ENCODE peak calls at places on chromosomes 2 and 18, in nine cellular contexts. V is esophagus muscularis mucosa; K is RWPE2; X is effector memory CD4-positive, alpha-beta T cell; W is endothelial cell of umbilical vein; N is stomach; P is GM23338; I is heart left ventricle; L is psoas muscle. R is an unnamed sample. For H3K36me3 and H3K4me1, the result is how much of the 10 kb centered on the place peaks cover.

GRCh38 chr2:232839680-232840079 is 30.4 kb upstream of the SNORC start:
- DNase-seq in K (no peak), N (peak), L (peak), V (no peak), W (peak), I (peak), P (no peak), X (no peak), R (no peak)

GRCh38 chr2:226835420-226835795 is 446 bp upstream of the RHBDD1 start:
- DNase-seq in W (no peak), I (no peak), L (no peak), P (peak), N (no peak), X (no peak), K (no peak), V (no peak), R (no peak)

GRCh38 chr2:186254759-186255158 is 231.3 kb upstream of the ZC3H15 start:
- DNase-seq in K (no peak), P (no peak), V (no peak), I (no peak), N (peak), W (no peak), L (no peak), X (no peak), R (no peak)

GRCh38 chr2:11753886-11754704 is 7.7 kb downstream of the LPIN1 start:
- DNase-seq in I (no peak), V (no peak), W (peak), N (peak), K (no peak), P (no peak), L (no peak), X (peak), R (peak)

GRCh38 chr2:88113069-88113468 is 14.8 kb downstream of the FABP1 start:
- DNase-seq in K (no peak), P (no peak), X (no peak), I (no peak), L (no peak), W (no peak), V (no peak), N (no peak), R (no peak)

GRCh38 chr2:238108423-238109201 is 8.5 kb downstream of the ESPNL start:
- DNase-seq in V (no peak), X (no peak), L (peak), I (no peak), K (peak), W (no peak), N (no peak), P (peak), R (no peak)

GRCh38 chr2:190626656-190627055 is 22.2 kb upstream of the NAB1 start:
- DNase-seq in K (no peak), P (no peak), X (no peak), W (no peak), N (no peak), V (no peak), I (no peak), L (no peak), R (no peak)

GRCh38 chr2:62627667-62628066 is 77.8 kb upstream of the EHBP1 start:
- DNase-seq in W (no peak), K (no peak), P (peak), N (no peak), X (no peak), L (no peak), I (no peak), V (no peak), R (no peak)

GRCh38 chr2:203527719-203528118 is 7.4 kb downstream of the RAPH1 start:
- DNase-seq in K (no peak), W (no peak), N (no peak), I (no peak), P (no peak), L (no peak), X (no peak), V (no peak), R (no peak)

GRCh38 chr2:98892871-98893270 is 43.2 kb downstream of the CRACDL start:
- DNase-seq in V (no peak), X (no peak), L (no peak), K (no peak), P (no peak), N (no peak), W (no peak), I (no peak), R (no peak)

GRCh38 chr2:144165599-144166250 is 354.2 kb downstream of the ZEB2 start:
- DNase-seq in X (no peak), P (no peak), I (no peak), K (no peak), N (no peak), L (no peak), V (no peak), W (no peak), R (no peak)

GRCh38 chr2:227228061-227228667 is 63.7 kb downstream of the COL4A3 start:
- DNase-seq in W (no peak), I (peak), X (no peak), P (no peak), L (peak), N (peak), V (no peak), K (no peak), R (no peak)

GRCh38 chr2:24169031-24169430 is 5.8 kb upstream of the FAM228A start:
- DNase-seq in N (no peak), V (no peak), K (no peak), W (no peak), L (no peak), X (no peak), I (no peak), P (no peak), R (no peak)

GRCh38 chr18:28459587-28459986 is 282.7 kb upstream of the CDH2 start:
- DNase-seq in X (no peak), I (no peak), V (no peak), N (no peak), P (no peak), W (no peak), K (no peak), L (no peak), R (no peak)

GRCh38 chr2:225399509-225399908 is at the start of gene NYAP2:
- DNase-seq in V (no peak), I (no peak), X (no peak), N (no peak), L (no peak), W (no peak), K (no peak), P (no peak), R (no peak)

GRCh38 chr2:96923810-96924774 is 54.2 kb upstream of the SEMA4C start:
- DNase-seq in W (no peak), K (no peak), V (no peak), L (peak), I (no peak), P (no peak), N (no peak), X (no peak), R (peak)

GRCh38 chr2:134706587-134707329 is 12.0 kb downstream of the TMEM163 start:
- DNase-seq in X (no peak), L (no peak), K (no peak), V (peak), N (no peak), P (peak), W (peak), I (no peak), R (peak)

GRCh38 chr18:26088482-26088881 is 1.9 kb downstream of the SS18 start:
- DNase-seq in V (no peak), W (peak), K (no peak), P (no peak), N (no peak), I (no peak), X (no peak), L (no peak), R (no peak)

GRCh38 chr18:51346404-51346803 is 148.9 kb upstream of the MEX3C start:
- DNase-seq in K (no peak), W (no peak), N (no peak), V (no peak), L (no peak), X (no peak), P (no peak), I (no peak), R (no peak)

GRCh38 chr2:2645162-2645855 is 314.2 kb upstream of the MYT1L start:
- DNase-seq in I (no peak), K (no peak), P (no peak), X (no peak), W (no peak), L (no peak), N (no peak), V (no peak), R (no peak)

GRCh38 chr2:176172007-176172747 is 15.1 kb downstream of the HOXD3 start:
- DNase-seq in L (no peak), I (no peak), N (no peak), V (no peak), P (peak), W (no peak), X (no peak), K (no peak), R (no peak)

GRCh38 chr2:236894791-236895190 is 190.9 kb upstream of the COPS8 start:
- DNase-seq in L (no peak), X (no peak), W (no peak), P (no peak), V (no peak), N (no peak), K (no peak), I (no peak), R (no peak)

GRCh38 chr2:63767307-63767706 is 74.4 kb upstream of the UGP2 start:
- DNase-seq in V (no peak), I (no peak), L (no peak), P (no peak), N (no peak), X (no peak), W (no peak), K (no peak), R (no peak)

GRCh38 chr18:50659091-50660003 is 99.5 kb downstream of the MAPK4 start:
- DNase-seq in K (no peak), V (no peak), P (no peak), X (no peak), I (no peak), L (no peak), W (no peak), N (no peak), R (no peak)

GRCh38 chr2:224122542-224122941 is 83.5 kb upstream of the SERPINE2 start:
- DNase-seq in K (no peak), I (no peak), X (no peak), N (no peak), L (no peak), V (no peak), W (peak), P (no peak), R (no peak)

GRCh38 chr2:159155315-159155714 is 131.2 kb downstream of the WDSUB1 start:
- DNase-seq in X (no peak), P (peak), N (peak), I (no peak), V (no peak), L (no peak), K (no peak), W (no peak), R (no peak)

GRCh38 chr2:58516695-58517094 is 275.6 kb upstream of the FANCL start:
- DNase-seq in W (no peak), N (no peak), X (no peak), V (no peak), L (no peak), K (no peak), P (no peak), I (no peak), R (no peak)

GRCh38 chr18:64810354-64810753 is 661.5 kb upstream of the LINC00305 start:
- DNase-seq in P (no peak), X (no peak), L (no peak), I (no peak), W (no peak), V (no peak), N (no peak), K (no peak), R (no peak)

GRCh38 chr2:75309596-75310290 is 110.4 kb upstream of the TACR1 start:
- DNase-seq in N (no peak), K (no peak), V (no peak), I (no peak), L (no peak), X (no peak), P (no peak), W (no peak), R (no peak)

GRCh38 chr2:232927041-232927792 is 57.2 kb downstream of the SNORC start:
- DNase-seq in N (no peak), W (no peak), P (peak), V (no peak), L (peak), I (no peak), K (no peak), X (no peak), R (no peak)

GRCh38 chr2:71306762-71307161 is 24.8 kb upstream of the ZNF638 start:
- DNase-seq in W (no peak), N (no peak), I (no peak), K (no peak), V (no peak), L (no peak), X (no peak), P (peak), R (no peak)

GRCh38 chr2:157840568-157841156 is 35.5 kb downstream of the ACVR1 start:
- DNase-seq in L (peak), K (no peak), W (peak), N (peak), X (no peak), I (peak), V (no peak), P (no peak), R (no peak)

GRCh38 chr2:200856806-200857205 is 7.7 kb downstream of the CLK1 start:
- DNase-seq in V (no peak), N (no peak), I (no peak), L (no peak), X (no peak), K (no peak), P (no peak), W (no peak), R (no peak)
- H3K36me3 ChIP-seq in V (half or more), N (half or more), I (half or more), L (under half), X (half or more), K (half or more), P (half or more), W (half or more), R (half or more)

GRCh38 chr2:127150996-127151395 is 44.0 kb upstream of the BIN1 start:
- DNase-seq in X (no peak), K (no peak), I (no peak), W (no peak), V (no peak), N (no peak), P (no peak), L (no peak), R (no peak)
- H3K4me1 ChIP-seq in X (under half), K (under half), I (under half), W (under half), V (under half), N (under half), P (under half), L (under half), R (under half)

GRCh38 chr18:5106730-5107129 is 90.3 kb downstream of the AKAIN1 start:
- DNase-seq in N (no peak), P (peak), X (no peak), V (no peak), K (no peak), I (no peak), W (no peak), L (no peak), R (peak)
- H3K4me3 ChIP-seq in N (no peak), P (no peak), X (no peak), V (no peak), K (no peak), I (no peak), W (no peak), L (no peak), R (no peak)

GRCh38 chr2:215361211-215361875 is 49.5 kb downstream of the ATIC start:
- DNase-seq in L (no peak), I (no peak), P (no peak), X (no peak), W (no peak), N (no peak), V (peak), K (no peak), R (no peak)

GRCh38 chr2:215361876-215362561 is 50.2 kb downstream of the ATIC start:
- DNase-seq in I (no peak), N (no peak), V (peak), K (no peak), P (no peak), L (no peak), X (no peak), W (no peak), R (no peak)

GRCh38 chr2:215358891-215359575 is 47.2 kb downstream of the ATIC start:
- DNase-seq in V (peak), P (no peak), I (no peak), L (no peak), X (no peak), W (no peak), K (no peak), N (no peak), R (no peak)

GRCh38 chr2:215359576-215359922 is 47.7 kb downstream of the ATIC start:
- DNase-seq in N (no peak), P (no peak), K (no peak), I (no peak), V (no peak), W (no peak), L (no peak), X (no peak), R (no peak)

DNA sequence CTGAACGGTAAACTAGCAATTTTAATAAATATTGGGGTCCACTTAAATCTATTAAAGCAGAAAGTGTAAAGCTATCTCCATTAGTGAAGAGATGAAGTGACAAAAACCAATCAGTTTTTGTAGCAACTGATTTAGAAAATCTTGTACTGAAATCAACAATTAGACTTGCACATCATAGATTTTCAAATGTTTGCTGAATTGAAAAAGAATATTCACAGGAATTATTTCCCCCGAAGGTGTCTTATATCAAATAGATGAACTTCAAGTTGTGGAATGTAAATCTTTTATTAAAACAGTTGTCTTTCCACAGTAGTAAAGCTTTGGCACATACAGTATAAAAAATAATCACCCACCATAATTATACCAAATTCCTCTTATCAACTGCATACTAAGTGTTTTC is 48.7 kb downstream of the ATIC start:
- DNase-seq in I (no peak), W (no peak), N (no peak), L (no peak), K (no peak), P (no peak), V (no peak), X (no peak), R (no peak)
- H3K36me3 ChIP-seq in I (half or more), W (under half), N (under half), L (under half), K (half or more), P (under half), V (half or more), X (under half), R (under half)

GRCh38 chr2:218216336-218216673 is 684 bp upstream of the ARPC2 start:
- DNase-seq in N (no peak), V (no peak), W (no peak), L (peak), P (peak), K (no peak), X (no peak), I (peak), R (no peak)

GRCh38 chr2:218216674-218217365 is at the start of gene ARPC2:
- DNase-seq in X (peak), I (peak), W (peak), N (peak), K (peak), V (peak), L (peak), P (peak), R (peak)

GRCh38 chr2:218217366-218218309 is 649 bp downstream of the ARPC2 start:
- DNase-seq in K (peak), P (peak), N (peak), X (peak), I (peak), W (peak), V (no peak), L (peak), R (peak)

GRCh38 chr2:218219934-218220333 is 2.9 kb downstream of the ARPC2 start:
- DNase-seq in N (no peak), V (no peak), X (no peak), K (no peak), W (no peak), L (no peak), P (no peak), I (no peak), R (no peak)

GRCh38 chr2:218218409-218219185 is 1.6 kb downstream of the ARPC2 start:
- DNase-seq in X (no peak), L (no peak), K (no peak), P (no peak), N (no peak), V (no peak), W (peak), I (no peak), R (peak)
- H3K4me1 ChIP-seq in X (under half), L (half or more), K (under half), P (under half), N (under half), V (half or more), W (half or more), I (under half), R (half or more)

GRCh38 chr2:28566441-28567075 is 70.7 kb downstream of the PLB1 start:
- DNase-seq in K (no peak), I (peak), W (peak), V (peak), X (peak), L (peak), P (peak), N (peak), R (peak)
- H3K4me3 ChIP-seq in K (peak), I (peak), W (peak), V (peak), X (peak), L (peak), P (peak), N (peak), R (peak)

R was measured in naive thymus-derived CD4-positive, alpha-beta T cell.